ENCODE peak calls at places on chromosomes 11 and 22, in four cellular contexts. J is activated CD4-positive, alpha-beta T cell treated with anti-CD3 and anti-CD28 coated beads, Interleukin-2, amount 50 U/mL, for 4 hours; Z is HCEC 1CT; U is fibroblast of mammary gland. X is an unnamed sample.

GRCh38 chr22:18955696-18956095 is 19.6 kb upstream of the PRODH start:
- DNase-seq in Z (no peak), J (no peak), U (no peak), X (no peak)

GRCh38 chr11:30740071-30740470 is 153.9 kb upstream of the MPPED2 start:
- DNase-seq in Z (no peak), U (no peak), J (no peak), X (no peak)

GRCh38 chr22:46764140-46764680 is 1.8 kb downstream of the TBC1D22A start:
- DNase-seq in U (no peak), Z (no peak), J (no peak), X (no peak)

GRCh38 chr11:121892863-121893262 is 223.2 kb downstream of the BLID start:
- DNase-seq in J (no peak), Z (peak), U (peak), X (no peak)

GRCh38 chr11:103035656-103036434 is 56.1 kb downstream of the DCUN1D5 start:
- DNase-seq in U (peak), Z (peak), J (peak), X (no peak)

GRCh38 chr22:45868586-45869443 is 108.1 kb downstream of the WNT7B start:
- DNase-seq in Z (no peak), U (no peak), J (no peak), X (peak)

GRCh38 chr11:73998846-73999575 is 9.9 kb downstream of the UCP3 start:
- DNase-seq in U (no peak), Z (no peak), J (no peak), X (no peak)

GRCh38 chr22:39298194-39298987 is 21.0 kb downstream of the RPL3 start:
- DNase-seq in Z (no peak), U (no peak), J (no peak), X (no peak)

GRCh38 chr22:33427461-33427860 is 369.3 kb upstream of the SYN3 start:
- DNase-seq in U (no peak), J (no peak), Z (no peak), X (no peak)

GRCh38 chr11:8699903-8700302 is 17.3 kb downstream of the RPL27A start:
- DNase-seq in J (no peak), Z (no peak), U (peak), X (no peak)

X was measured in right atrium auricular region.